ENCODE peak calls at places on chromosomes 6 and 20, in seven cellular contexts. K, R, Q, Y, M, Z and U are unnamed samples.

GRCh38 chr6:132614554-132614953 is 9.5 kb downstream of the TAAR2 start:
- DNase-seq in K (no peak), R (no peak), Q (no peak), Y (no peak), M (peak), Z (no peak), U (no peak)

GRCh38 chr6:133892444-133893323 is 3.8 kb downstream of the TCF21 start:
- DNase-seq in K (no peak), R (no peak), Q (no peak), Y (no peak), M (no peak), Z (peak), U (no peak)

GRCh38 chr20:11221046-11221445 is 547.2 kb upstream of the JAG1 start:
- DNase-seq in K (no peak), R (no peak), Q (no peak), Y (no peak), M (no peak), Z (no peak), U (no peak)

GRCh38 chr6:56168601-56169000 is 78.8 kb downstream of the COL21A1 start:
- DNase-seq in K (no peak), R (no peak), Q (no peak), Y (peak), M (no peak), Z (no peak), U (no peak)

GRCh38 chr6:87808005-87808757 is 106.1 kb upstream of the AKIRIN2 start:
- DNase-seq in K (no peak), R (peak), Q (no peak), Y (peak), M (no peak), Z (peak), U (no peak)

GRCh38 chr6:75196051-75196743 is 9.7 kb downstream of the COL12A1 start:
- DNase-seq in K (no peak), R (no peak), Q (no peak), Y (peak), M (no peak), Z (peak), U (no peak)

GRCh38 chr20:33693274-33693673 is 7.1 kb upstream of the E2F1 start:
- DNase-seq in K (no peak), R (peak), Q (no peak), Y (no peak), M (no peak), Z (no peak), U (no peak)

GRCh38 chr6:170279977-170280688 is 10.7 kb downstream of the DLL1 start:
- DNase-seq in K (peak), R (peak), Q (no peak), Y (no peak), M (peak), Z (peak), U (no peak)

GRCh38 chr6:82179415-82179814 is 68.1 kb downstream of the IBTK start:
- DNase-seq in K (no peak), R (no peak), Q (no peak), Y (no peak), M (no peak), Z (peak), U (no peak)

GRCh38 chr6:134453792-134454510 is 136.0 kb upstream of the SGK1 start:
- DNase-seq in K (no peak), R (no peak), Q (no peak), Y (no peak), M (peak), Z (no peak), U (no peak)

GRCh38 chr6:137271245-137272183 is 52.3 kb upstream of the IFNGR1 start:
- DNase-seq in K (no peak), R (peak), Q (peak), Y (peak), M (no peak), Z (peak), U (no peak)

GRCh38 chr20:48637461-48637860 is 190.3 kb downstream of the PREX1 start:
- DNase-seq in K (no peak), R (no peak), Q (no peak), Y (no peak), M (no peak), Z (no peak), U (no peak)

GRCh38 chr6:158870418-158870957 is 51.3 kb upstream of the EZR start:
- DNase-seq in K (no peak), R (no peak), Q (no peak), Y (no peak), M (no peak), Z (no peak), U (no peak)
- H3K4me3 ChIP-seq in K (peak), R (peak), Q (peak), Y (peak), M (peak), Z (no peak), U (no peak)

GRCh38 chr6:35352735-35353134 is 10.4 kb downstream of the PPARD start:
- DNase-seq in K (no peak), R (no peak), Q (no peak), Y (no peak), M (no peak), Z (no peak), U (no peak)

GRCh38 chr6:35354361-35355135 is 12.2 kb downstream of the PPARD start:
- DNase-seq in K (no peak), R (no peak), Q (no peak), Y (peak), M (no peak), Z (peak), U (no peak)

GRCh38 chr6:35356391-35356790 is 14.0 kb downstream of the PPARD start:
- DNase-seq in K (no peak), R (no peak), Q (no peak), Y (no peak), M (no peak), Z (no peak), U (no peak)

DNA sequence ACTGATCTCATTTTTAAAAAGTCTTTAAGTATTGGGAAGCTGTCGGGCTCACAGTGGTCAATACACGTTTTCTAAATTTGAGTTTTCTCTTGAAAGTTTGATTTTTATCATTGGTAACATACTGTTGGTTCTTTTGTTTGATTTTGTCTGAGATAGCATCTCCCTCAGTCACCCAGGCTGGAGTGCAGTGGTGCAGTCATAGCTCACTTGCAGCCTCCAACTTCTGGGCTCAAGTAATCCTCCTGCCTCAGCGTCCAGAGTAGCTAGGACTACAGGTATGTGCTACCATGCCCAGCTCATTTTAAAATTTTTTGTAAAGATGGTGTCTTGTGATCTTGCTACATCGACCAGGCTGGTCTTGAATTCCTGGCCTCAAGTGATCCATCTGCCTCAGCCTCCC is 9.1 kb downstream of the PPARD start:
- DNase-seq in K (no peak), R (no peak), Q (no peak), Y (no peak), M (no peak), Z (no peak), U (no peak)
- H3K4me3 ChIP-seq in K (no peak), R (no peak), Q (no peak), Y (no peak), M (no peak), Z (no peak), U (no peak)

GRCh38 chr6:692356-692851 is 535 bp downstream of the EXOC2 start:
- DNase-seq in K (no peak), R (peak), Q (no peak), Y (peak), M (peak), Z (peak), U (no peak)

GRCh38 chr6:699319-699718 is 6.4 kb upstream of the EXOC2 start:
- DNase-seq in K (no peak), R (no peak), Q (no peak), Y (no peak), M (no peak), Z (peak), U (no peak)

GRCh38 chr6:692858-693736 is at the start of gene EXOC2:
- DNase-seq in K (peak), R (peak), Q (peak), Y (peak), M (peak), Z (peak), U (no peak)

GRCh38 chr6:689223-689622 is 3.7 kb downstream of the EXOC2 start:
- DNase-seq in K (no peak), R (no peak), Q (no peak), Y (no peak), M (no peak), Z (no peak), U (no peak)

GRCh38 chr6:693737-694038 is 749 bp upstream of the EXOC2 start:
- DNase-seq in K (no peak), R (no peak), Q (no peak), Y (no peak), M (no peak), Z (no peak), U (no peak)
- H3K4me3 ChIP-seq in K (no peak), R (peak), Q (peak), Y (peak), M (peak), Z (peak), U (peak)

GRCh38 chr6:10883312-10884244 is 1.7 kb upstream of the GCM2 start:
- DNase-seq in K (no peak), R (no peak), Q (no peak), Y (no peak), M (no peak), Z (no peak), U (no peak)
- H3K4me3 ChIP-seq in K (no peak), R (no peak), Q (no peak), Y (no peak), M (no peak), Z (no peak), U (peak)

GRCh38 chr6:15546591-15546990 is 116.2 kb downstream of the DTNBP1 start:
- DNase-seq in K (no peak), R (no peak), Q (no peak), Y (no peak), M (no peak), Z (no peak), U (no peak)
- H3K4me3 ChIP-seq in K (no peak), R (no peak), Q (no peak), Y (no peak), M (no peak), Z (no peak), U (no peak)

GRCh38 chr20:49896204-49896603 is 19.1 kb downstream of the SPATA2 start:
- DNase-seq in K (no peak), R (peak), Q (peak), Y (no peak), M (no peak), Z (no peak), U (no peak)
- H3K4me3 ChIP-seq in K (no peak), R (peak), Q (no peak), Y (no peak), M (no peak), Z (no peak), U (no peak)

GRCh38 chr6:30876039-30876730 is 8.1 kb upstream of the DDR1 start:
- DNase-seq in K (no peak), R (no peak), Q (peak), Y (no peak), M (no peak), Z (peak), U (no peak)

GRCh38 chr6:30879684-30880427 is 4.5 kb upstream of the DDR1 start:
- DNase-seq in K (no peak), R (no peak), Q (no peak), Y (no peak), M (no peak), Z (no peak), U (no peak)

GRCh38 chr6:30875244-30876038 is 8.9 kb upstream of the DDR1 start:
- DNase-seq in K (no peak), R (no peak), Q (peak), Y (no peak), M (no peak), Z (no peak), U (no peak)

GRCh38 chr6:30880563-30881252 is 3.6 kb upstream of the DDR1 start:
- DNase-seq in K (peak), R (no peak), Q (no peak), Y (no peak), M (no peak), Z (no peak), U (no peak)

DNA sequence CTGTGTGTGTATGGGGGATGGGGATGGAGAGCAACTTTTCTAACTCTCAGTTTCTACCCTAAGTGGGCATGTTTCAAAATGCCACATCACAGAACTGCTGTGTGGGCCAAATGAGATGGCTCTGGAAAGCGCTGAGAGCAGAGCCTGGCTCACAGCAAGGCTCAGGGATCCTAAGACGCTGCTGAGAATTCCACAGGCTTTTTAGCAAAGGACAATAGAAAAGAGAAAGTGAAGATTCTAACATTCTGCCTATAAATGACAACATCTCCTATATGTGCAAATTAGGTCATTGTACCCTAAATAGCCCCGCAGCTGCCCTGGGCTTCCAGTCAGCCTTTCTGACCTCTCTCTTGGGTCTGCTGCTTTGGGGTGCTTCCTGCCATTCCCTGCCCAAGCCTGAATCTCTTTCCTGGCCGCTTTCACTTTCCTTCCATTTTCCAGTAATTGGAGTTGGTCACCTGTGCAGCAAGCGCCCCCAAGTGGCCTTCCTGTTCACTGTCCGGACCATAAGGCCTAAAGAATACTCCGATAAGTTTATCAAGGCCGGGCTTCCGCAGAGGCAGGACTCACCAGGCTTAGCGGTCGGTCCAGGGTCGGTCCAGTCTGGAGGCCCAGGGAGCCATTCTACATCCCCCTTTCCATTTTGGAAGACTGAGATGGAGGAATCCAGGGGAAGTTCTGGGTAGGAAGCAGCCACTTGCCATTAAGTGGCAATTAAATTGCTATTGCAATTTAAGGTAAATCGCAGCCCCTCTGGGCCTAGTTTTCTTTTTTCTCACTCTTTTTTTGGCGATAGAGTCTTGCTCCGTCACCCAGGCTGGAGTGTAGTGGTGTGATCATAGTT is 6.7 kb upstream of the DDR1 start:
- DNase-seq in K (peak), R (peak), Q (peak), Y (peak), M (peak), Z (peak), U (no peak)
- H3K4me3 ChIP-seq in K (peak), R (no peak), Q (peak), Y (peak), M (peak), Z (peak), U (no peak)